ENCODE peak calls at places on chromosome 6, in eight cellular contexts. S is T-helper 2 cell; A is cerebellar nuclear complex; R is colonic mucosa; H is activated CD4-positive, CD25-positive, alpha-beta regulatory T cell; T is NCI-H1417; L is neural crest cell; E is GM13976. I is an unnamed sample.

GRCh38 chr6:161169690-161170089 is 104.2 kb downstream of the AGPAT4 start:
- DNase-seq in S (no peak), A (peak), R (no peak), H (no peak), T (no peak), L (no peak), E (no peak), I (peak)

GRCh38 chr6:154499854-154500589 is 10.5 kb downstream of the CNKSR3 start:
- DNase-seq in S (no peak), A (no peak), R (no peak), H (no peak), T (no peak), L (no peak), E (no peak), I (no peak)

GRCh38 chr6:75081920-75082319 is 123.9 kb downstream of the COL12A1 start:
- DNase-seq in S (no peak), A (no peak), R (no peak), H (no peak), T (no peak), L (no peak), E (no peak), I (no peak)

GRCh38 chr6:89888871-89889270 is 5.4 kb upstream of the GJA10 start:
- DNase-seq in S (no peak), A (no peak), R (no peak), H (no peak), T (no peak), L (no peak), E (no peak), I (no peak)

GRCh38 chr6:123803456-123803861 is 206 bp upstream of the NKAIN2 start:
- DNase-seq in S (no peak), A (no peak), R (no peak), H (no peak), T (peak), L (no peak), E (no peak), I (no peak)

GRCh38 chr6:2218866-2219265 is 26.5 kb downstream of the GMDS start:
- DNase-seq in S (no peak), A (no peak), R (no peak), H (no peak), T (no peak), L (no peak), E (no peak), I (no peak)

GRCh38 chr6:129679250-129679649 is 30.7 kb downstream of the ARHGAP18 start:
- DNase-seq in S (no peak), A (no peak), R (no peak), H (no peak), T (no peak), L (no peak), E (no peak), I (no peak)

GRCh38 chr6:98452721-98453120 is 381.7 kb upstream of the POU3F2 start:
- DNase-seq in S (no peak), A (no peak), R (no peak), H (no peak), T (no peak), L (no peak), E (no peak), I (no peak)

GRCh38 chr6:107115695-107116327 is 496 bp upstream of the BEND3 start:
- DNase-seq in S (peak), A (no peak), R (peak), H (no peak), T (peak), L (peak), E (peak), I (no peak)

GRCh38 chr6:30211306-30211705 is 1.9 kb downstream of the TRIM26 start:
- DNase-seq in S (no peak), A (no peak), R (no peak), H (no peak), T (no peak), L (no peak), E (no peak), I (no peak)

GRCh38 chr6:28953039-28953872 is 29.5 kb upstream of the TRIM27 start:
- DNase-seq in S (peak), A (no peak), R (peak), H (peak), T (peak), L (peak), E (peak), I (no peak)

GRCh38 chr6:132712366-132712765 is 1.5 kb downstream of the VNN1 start:
- DNase-seq in S (no peak), A (no peak), R (no peak), H (no peak), T (no peak), L (no peak), E (no peak), I (no peak)

GRCh38 chr6:14664616-14665315 is 547.2 kb downstream of the CD83 start:
- DNase-seq in S (peak), A (peak), R (no peak), H (no peak), T (no peak), L (peak), E (no peak), I (no peak)

GRCh38 chr6:53717571-53717970 is 52.0 kb upstream of the KLHL31 start:
- DNase-seq in S (no peak), A (no peak), R (no peak), H (no peak), T (no peak), L (no peak), E (no peak), I (no peak)

GRCh38 chr6:161918154-161918553 is 644.3 kb upstream of the AGPAT4 start:
- DNase-seq in S (no peak), A (no peak), R (no peak), H (no peak), T (no peak), L (no peak), E (no peak), I (no peak)

GRCh38 chr6:5025911-5026819 is 22.3 kb upstream of the RPP40 start:
- DNase-seq in S (no peak), A (no peak), R (peak), H (no peak), T (peak), L (peak), E (no peak), I (peak)

GRCh38 chr6:106557837-106558236 is 71.5 kb downstream of the RTN4IP1 start:
- DNase-seq in S (no peak), A (no peak), R (no peak), H (no peak), T (no peak), L (no peak), E (no peak), I (no peak)

GRCh38 chr6:50845499-50846108 is 26.9 kb downstream of the TFAP2B start:
- DNase-seq in S (no peak), A (no peak), R (no peak), H (no peak), T (no peak), L (no peak), E (no peak), I (no peak)

GRCh38 chr6:16723833-16724232 is 37.4 kb downstream of the ATXN1 start:
- DNase-seq in S (no peak), A (no peak), R (no peak), H (no peak), T (no peak), L (no peak), E (no peak), I (peak)

I was measured in uterus.